ENCODE peak calls at places on chromosomes 11 and 22, in four cellular contexts. K, E, O and F are unnamed samples.

GRCh38 chr22:47063606-47064005 is 301.2 kb downstream of the TBC1D22A start:
- DNase-seq in K (no peak), E (no peak), O (no peak), F (no peak)

GRCh38 chr11:114026355-114026754 is 33.2 kb upstream of the ZBTB16 start:
- DNase-seq in K (no peak), E (no peak), O (no peak), F (no peak)

GRCh38 chr22:37501610-37502341 is 15.6 kb upstream of the MFNG start:
- DNase-seq in K (no peak), E (peak; percentile 80), O (peak; percentile 51), F (peak; percentile 38)

GRCh38 chr22:22049684-22050083 is 67.1 kb upstream of the TOP3B start:
- DNase-seq in K (no peak), E (no peak), O (no peak), F (no peak)

GRCh38 chr22:37525746-37526350 is 6.6 kb upstream of the CARD10 start:
- DNase-seq in K (no peak), E (no peak), O (no peak), F (no peak)

GRCh38 chr11:114821626-114822025 is 143.3 kb downstream of the NXPE2 start:
- DNase-seq in K (no peak), E (no peak), O (no peak), F (no peak)

GRCh38 chr22:30879398-30879797 is 89.2 kb downstream of the MORC2 start:
- DNase-seq in K (no peak), E (no peak), O (no peak), F (no peak)

GRCh38 chr11:106295974-106296373 is 218.5 kb downstream of the AASDHPPT start:
- DNase-seq in K (no peak), E (no peak), O (no peak), F (no peak)

GRCh38 chr22:26502688-26503561 is 9.3 kb downstream of the TFIP11 start:
- DNase-seq in K (no peak), E (peak; percentile 42), O (no peak), F (peak; percentile 14)

GRCh38 chr11:282171-282570 is 4.0 kb downstream of the NLRP6 start:
- DNase-seq in K (no peak), E (no peak), O (no peak), F (no peak)

GRCh38 chr11:46413755-46414465 is 22.3 kb upstream of the CHRM4 start:
- DNase-seq in K (no peak), E (no peak), O (no peak), F (no peak)

GRCh38 chr22:47599753-47600152 is 837.3 kb downstream of the TBC1D22A start:
- DNase-seq in K (no peak), E (no peak), O (no peak), F (no peak)

GRCh38 chr22:39312410-39312809 is 7.0 kb downstream of the RPL3 start:
- DNase-seq in K (no peak), E (no peak), O (no peak), F (no peak)

GRCh38 chr11:62128835-62129234 is 5.0 kb downstream of the INCENP start:
- DNase-seq in K (no peak), E (no peak), O (no peak), F (no peak)

GRCh38 chr22:48389916-48390315 is 1437.8 kb downstream of the BRD1 start:
- DNase-seq in K (no peak), E (no peak), O (no peak), F (no peak)

GRCh38 chr22:17864398-17865182 is 90.3 kb upstream of the BID start:
- DNase-seq in K (no peak), E (no peak), O (no peak), F (no peak)